ENCODE peak calls at places on chromosomes 11 and 22, in nine cellular contexts. N is IMR-90, C is esophagus squamous epithelium, K is heart left ventricle, U is lower leg skin, J is HCT116, Z is transverse colon, H is GM12891, O is tibial nerve. S is an unnamed sample.

GRCh38 chr11:122036493-122036892 is 79.5 kb downstream of the BLID start:
- DNase-seq in J (no peak), C (no peak), K (no peak), Z (no peak), U (no peak), H (no peak), N (no peak), O (no peak), S (no peak)

GRCh38 chr22:37971475-37972434 is 12.6 kb downstream of the SOX10 start:
- DNase-seq in O (no peak), K (no peak), U (no peak), J (no peak), H (no peak), Z (no peak), C (no peak), N (no peak), S (no peak)

GRCh38 chr22:37892566-37893338 is 13.3 kb upstream of the MICALL1 start:
- DNase-seq in U (no peak), H (no peak), C (no peak), O (no peak), K (peak; percentile 66), J (no peak), Z (no peak), N (no peak), S (peak; percentile 56)

GRCh38 chr11:130599073-130599654 is 150.7 kb downstream of the ADAMTS15 start:
- DNase-seq in Z (peak; percentile 32), J (no peak), O (peak; percentile 79), H (no peak), K (no peak), U (no peak), N (peak; percentile 50), C (no peak), S (peak; percentile 36)

GRCh38 chr11:67022961-67023956 is at the start of gene SYT12:
- DNase-seq in H (peak; percentile 38), Z (no peak), J (no peak), U (no peak), O (no peak), N (no peak), K (no peak), C (no peak), S (no peak)

GRCh38 chr11:5013012-5013411 is 18.4 kb downstream of the OR51L1 start:
- DNase-seq in U (no peak), J (no peak), Z (no peak), O (no peak), C (no peak), H (no peak), N (no peak), K (no peak), S (no peak)

GRCh38 chr11:120214581-120214980 is 3.7 kb downstream of the OAF start:
- DNase-seq in O (no peak), J (no peak), C (no peak), K (no peak), Z (no peak), N (no peak), H (no peak), U (no peak), S (no peak)

GRCh38 chr22:36386900-36387663 is 685 bp downstream of the MYH9 start:
- DNase-seq in H (no peak), C (no peak), J (no peak), Z (peak; percentile 86), O (peak; percentile 51), K (peak; percentile 78), N (no peak), U (peak; percentile 58), S (peak; percentile 77)

GRCh38 chr22:48576333-48577013 is 1251.2 kb downstream of the BRD1 start:
- DNase-seq in N (no peak), C (no peak), O (no peak), K (no peak), U (no peak), Z (no peak), H (no peak), J (no peak), S (no peak)

GRCh38 chr22:48575567-48576332 is 1251.9 kb downstream of the BRD1 start:
- DNase-seq in C (no peak), Z (no peak), O (no peak), H (no peak), J (no peak), U (no peak), K (no peak), N (no peak), S (no peak)

GRCh38 chr22:48578138-48579034 is 1249.3 kb downstream of the BRD1 start:
- DNase-seq in H (no peak), N (no peak), Z (no peak), U (no peak), C (no peak), K (no peak), J (no peak), O (no peak), S (no peak)

GRCh38 chr22:48577691-48578090 is 1250.0 kb downstream of the BRD1 start:
- DNase-seq in Z (no peak), K (no peak), C (no peak), O (no peak), N (no peak), J (no peak), H (no peak), U (no peak), S (no peak)

DNA sequence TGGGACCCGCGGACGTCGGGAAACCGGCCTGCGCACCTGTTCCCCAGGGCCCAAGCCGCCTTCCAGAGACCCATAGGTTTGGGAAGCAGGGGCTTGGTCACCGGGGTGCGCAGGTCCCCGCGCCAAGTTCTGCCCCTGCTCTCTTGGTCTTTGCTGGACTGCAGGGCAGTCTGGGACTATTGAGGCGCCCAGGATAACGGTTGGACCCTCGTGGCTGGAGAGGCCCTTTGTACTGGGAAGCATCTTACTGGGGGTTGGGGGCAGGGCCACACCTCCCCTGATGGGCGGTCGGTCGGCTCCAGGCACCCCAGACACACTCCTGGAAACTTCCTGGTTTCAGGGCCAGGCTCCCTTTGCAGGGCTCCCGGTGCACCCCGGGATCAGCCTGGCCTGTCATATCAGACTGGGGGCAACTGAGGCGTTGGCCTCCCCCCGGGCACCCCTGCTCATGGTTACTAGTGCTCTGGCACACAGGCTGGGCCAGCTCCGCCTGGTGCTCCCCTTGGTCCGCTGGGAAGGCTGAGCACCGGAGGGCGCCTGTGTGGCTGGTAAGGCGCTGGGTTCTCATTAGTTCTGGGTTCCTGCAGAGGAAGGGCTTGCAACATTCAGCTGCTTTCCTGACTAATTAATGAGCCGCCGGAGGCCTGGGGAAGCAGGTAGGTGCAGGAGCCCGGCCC is 1250.5 kb downstream of the BRD1 start:
- DNase-seq in J (no peak), N (no peak), C (no peak), K (no peak), Z (no peak), O (no peak), H (no peak), U (no peak), S (no peak)
- TF ChIP-seq POLR2A in J (no peak), N (no peak), C (no peak), K (no peak), Z (no peak), O (no peak), H (no peak), U (no peak), S (no peak)

DNA sequence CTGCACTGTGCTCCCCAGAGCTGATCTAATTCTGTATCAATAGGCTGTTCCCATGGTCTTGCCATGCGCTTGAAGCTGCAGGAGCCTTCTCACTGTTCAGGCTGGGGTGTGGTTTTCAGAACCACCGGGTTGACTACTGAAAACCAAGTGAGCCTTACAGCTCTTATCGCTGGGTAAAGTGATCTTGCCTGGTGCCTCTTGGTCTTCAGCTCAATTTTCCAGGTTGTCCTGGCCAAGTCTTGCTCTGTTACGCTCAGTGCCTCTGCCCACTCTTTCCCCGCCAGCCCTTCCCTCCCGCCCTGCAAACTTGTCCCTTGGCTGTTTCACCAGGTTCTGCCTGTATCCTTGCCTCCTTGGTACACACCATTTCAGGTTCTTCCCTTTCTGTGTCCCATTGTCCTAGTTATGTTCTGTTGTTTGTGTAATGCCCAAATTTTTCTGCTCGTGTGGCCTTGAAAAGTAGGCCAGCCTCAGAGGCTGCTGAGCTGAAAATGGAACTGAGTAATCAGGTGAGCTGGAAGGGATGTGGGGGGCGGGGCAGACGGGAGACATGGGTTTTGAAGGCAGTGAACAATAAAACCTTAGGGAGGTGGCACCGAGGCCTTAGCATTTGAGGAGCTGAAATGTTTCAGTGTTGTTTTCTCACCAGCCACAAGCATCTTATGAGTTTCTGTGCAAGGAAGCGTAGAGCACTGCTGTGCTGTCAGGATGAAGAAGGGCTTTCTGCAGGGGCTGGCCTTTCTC is 11.2 kb downstream of the PEX26 start:
- DNase-seq in C (no peak), N (no peak), J (no peak), H (no peak), Z (peak; percentile 71), K (no peak), U (no peak), O (no peak), S (peak; percentile 71)
- TF ChIP-seq POLR2A in C (no peak), N (no peak), J (no peak), H (no peak), Z (no peak), K (no peak), U (no peak), O (no peak), S (no peak)

DNA sequence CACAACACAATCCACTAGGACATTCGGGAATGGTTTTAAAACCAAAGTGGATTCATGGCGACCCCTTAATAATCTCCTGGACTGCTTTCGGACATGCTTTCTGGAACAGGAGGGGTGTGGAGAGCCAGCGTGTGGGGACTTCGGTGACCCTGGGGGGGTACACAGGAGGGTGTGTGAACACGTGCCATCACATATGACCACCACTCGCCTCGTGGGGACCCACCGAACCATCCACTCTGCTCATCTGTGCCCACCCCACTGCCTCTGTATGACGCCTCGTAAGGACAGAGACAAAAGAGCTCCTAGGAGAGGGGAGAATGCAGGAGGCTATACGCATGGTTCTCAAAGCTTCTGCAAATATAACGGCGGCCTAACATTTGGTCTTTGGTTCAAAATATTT is 8.9 kb downstream of the LTO1 start:
- DNase-seq in U (no peak), K (no peak), H (no peak), C (no peak), Z (no peak), O (no peak), N (no peak), J (no peak), S (no peak)
- TF ChIP-seq POLR2A in U (no peak), K (no peak), H (no peak), C (no peak), Z (no peak), O (no peak), N (no peak), J (no peak), S (no peak)

GRCh38 chr11:45167283-45167682 is 20.8 kb downstream of the PRDM11 start:
- DNase-seq in J (no peak), O (no peak), Z (no peak), K (no peak), C (no peak), U (no peak), H (no peak), N (no peak), S (no peak)

GRCh38 chr11:45165806-45166603 is 19.6 kb downstream of the PRDM11 start:
- DNase-seq in O (no peak), K (no peak), J (no peak), C (no peak), Z (no peak), H (no peak), N (no peak), U (no peak), S (no peak)

GRCh38 chr11:45168366-45169130 is 22.1 kb downstream of the PRDM11 start:
- DNase-seq in J (no peak), N (no peak), O (no peak), U (no peak), C (no peak), H (no peak), K (no peak), Z (no peak), S (no peak)

GRCh38 chr11:45165386-45165785 is 18.9 kb downstream of the PRDM11 start:
- DNase-seq in Z (no peak), O (no peak), U (no peak), N (no peak), K (no peak), C (no peak), J (no peak), H (no peak), S (no peak)

DNA sequence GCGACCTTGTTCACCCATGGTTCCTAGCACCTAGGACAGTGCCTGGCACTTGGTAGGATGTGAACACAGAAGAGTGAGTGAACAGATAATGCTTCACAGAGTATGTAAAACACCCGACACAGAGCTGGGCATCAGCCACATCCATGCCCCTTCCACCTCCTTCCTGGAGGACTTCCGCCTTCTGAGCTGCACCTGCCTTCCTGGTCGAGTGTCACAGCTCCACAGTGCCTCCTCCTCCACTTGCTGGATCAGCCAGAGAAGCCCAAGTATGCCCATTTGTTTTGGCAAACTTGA is 20.1 kb downstream of the PRDM11 start:
- DNase-seq in C (no peak), O (no peak), U (no peak), K (no peak), H (no peak), Z (no peak), J (no peak), N (no peak), S (no peak)
- TF ChIP-seq POLR2A in C (no peak), O (no peak), U (no peak), K (no peak), H (no peak), Z (no peak), J (no peak), N (no peak), S (no peak)